ENCODE peak calls at places on chromosomes 3 and 15, in six cellular contexts. I, S, F, O, H and T are unnamed samples.
A peak's percentile ranks its signal among the peaks of the same experiment; 100 is the strongest.

GRCh38 chr15:74642724-74643367 is 27.2 kb downstream of the CLK3 start:
- DNase-seq in I (peak; percentile 43), S (no peak), F (peak; percentile 43), O (no peak), H (no peak), T (no peak)

GRCh38 chr15:66707310-66708160 is 5.5 kb downstream of the SMAD6 start:
- DNase-seq in I (peak; percentile 43), S (peak; percentile 47), F (no peak), O (no peak), H (no peak), T (peak; percentile 90)

GRCh38 chr15:65630760-65631159 is 9.0 kb downstream of the SLC24A1 start:
- DNase-seq in I (no peak), S (no peak), F (no peak), O (no peak), H (no peak), T (no peak)

GRCh38 chr3:11570251-11570650 is 73.5 kb downstream of the VGLL4 start:
- DNase-seq in I (no peak), S (no peak), F (no peak), O (no peak), H (no peak), T (no peak)

GRCh38 chr3:189652042-189652441 is 20.9 kb downstream of the TP63 start:
- DNase-seq in I (peak; percentile 30), S (peak; percentile 4), F (no peak), O (no peak), H (peak; percentile 21), T (peak; percentile 0)

GRCh38 chr15:70873232-70874054 is 18.8 kb downstream of the THAP10 start:
- DNase-seq in I (no peak), S (no peak), F (no peak), O (no peak), H (no peak), T (no peak)

GRCh38 chr3:52277972-52278509 is 408 bp downstream of the WDR82 start:
- DNase-seq in I (no peak), S (no peak), F (peak; percentile 65), O (no peak), H (no peak), T (peak; percentile 80)

GRCh38 chr3:111351334-111351733 is 190.7 kb upstream of the CD96 start:
- DNase-seq in I (peak; percentile 5), S (no peak), F (no peak), O (no peak), H (no peak), T (no peak)

GRCh38 chr15:68149059-68149458 is 56.1 kb downstream of the CALML4 start:
- DNase-seq in I (peak; percentile 66), S (no peak), F (no peak), O (no peak), H (no peak), T (no peak)

GRCh38 chr15:85330941-85331588 is 49.3 kb upstream of the AKAP13 start:
- DNase-seq in I (peak; percentile 86), S (peak; percentile 88), F (peak; percentile 38), O (peak; percentile 90), H (peak; percentile 82), T (peak; percentile 52)
- TF ChIP-seq RAD21 in I (peak; percentile 88), S (peak; percentile 92), F (peak; percentile 60), O (peak; percentile 98), H (peak; percentile 97), T (peak; percentile 79)

DNA sequence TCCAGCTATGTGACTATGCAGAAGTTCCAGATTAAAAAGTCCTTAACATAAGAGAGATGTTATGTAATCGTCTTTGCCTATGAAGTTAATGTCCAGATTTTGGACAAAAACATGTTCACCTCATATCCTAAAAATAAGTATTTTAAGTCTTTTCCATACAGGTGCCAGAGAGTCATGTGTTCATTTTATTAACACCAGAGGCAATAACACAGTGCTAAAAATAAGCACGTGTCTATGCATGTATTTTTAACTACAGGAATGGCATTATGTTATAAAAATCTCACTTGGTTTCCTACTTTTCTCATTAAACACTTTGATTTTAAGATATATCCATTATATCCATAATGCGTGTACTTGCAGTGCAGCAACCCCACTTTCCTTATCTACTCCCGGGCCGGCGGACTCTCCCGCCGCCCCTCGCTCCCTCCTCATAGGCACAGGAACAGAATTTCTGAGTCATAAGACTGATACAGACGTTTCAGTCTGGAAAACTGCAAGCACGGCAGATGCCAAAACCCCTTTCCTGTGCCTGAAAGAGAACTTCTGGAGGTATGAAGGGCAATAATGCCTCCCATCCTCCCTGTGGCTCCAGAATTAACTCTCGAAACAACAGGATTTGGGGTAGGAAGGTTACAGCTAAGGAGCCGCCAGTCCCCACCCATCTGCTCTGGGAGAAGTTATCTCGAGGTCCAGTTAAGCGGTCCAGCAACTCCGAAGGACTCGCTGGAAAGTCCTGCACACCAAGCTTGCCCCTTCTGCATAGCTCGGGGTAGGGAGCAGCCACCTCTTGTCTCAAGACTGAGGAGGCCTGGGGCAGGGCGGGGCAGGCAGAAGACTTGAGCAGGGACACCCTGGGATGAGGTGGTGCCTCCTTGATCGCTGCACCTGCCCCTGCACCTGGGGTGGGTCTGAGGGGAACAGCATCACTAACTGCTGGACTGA is 22.2 kb upstream of the PSTPIP1 start:
- DNase-seq in I (peak; percentile 42), S (no peak), F (no peak), O (no peak), H (no peak), T (no peak)
- H2AFZ ChIP-seq in I (peak overlapping the region; percentile 2), S (no peak overlapping the region), F (no peak overlapping the region), O (no peak overlapping the region), H (no peak overlapping the region), T (no peak overlapping the region)

DNA sequence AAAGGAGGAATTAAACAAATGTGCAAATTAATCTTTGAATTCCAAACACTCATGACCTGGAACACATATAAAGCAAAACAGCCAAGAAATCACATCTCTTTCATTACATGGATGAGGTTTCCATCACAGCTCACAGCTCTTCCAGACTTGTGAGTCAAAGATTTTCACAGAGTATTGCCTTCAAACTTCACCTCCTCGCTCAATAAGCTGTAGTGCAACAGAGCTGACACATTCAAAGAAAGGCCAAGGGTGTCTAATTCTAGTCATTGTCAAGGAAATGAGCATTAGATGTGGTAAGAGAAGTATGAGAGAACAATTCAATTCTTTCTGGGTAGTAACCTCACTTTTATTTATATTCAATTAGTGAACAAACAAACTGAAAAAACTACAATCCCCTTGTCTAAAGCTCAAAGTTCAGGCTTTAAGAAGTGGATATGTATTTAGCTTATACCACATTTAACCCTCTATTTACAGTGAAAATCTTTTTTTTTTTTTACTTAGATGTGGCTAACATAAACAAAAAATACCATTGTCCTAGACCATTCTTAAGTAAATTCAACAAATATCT is 11.9 kb downstream of the WDR72 start:
- DNase-seq in I (no peak), S (peak; percentile 12), F (no peak), O (no peak), H (no peak), T (no peak)
- TF ChIP-seq RAD21 in I (no peak), S (no peak), F (no peak), O (no peak), H (no peak), T (no peak)

GRCh38 chr15:100686725-100687488 is 84.5 kb downstream of the ASB7 start:
- DNase-seq in I (peak; percentile 72), S (no peak), F (no peak), O (no peak), H (no peak), T (no peak)
- H2AFZ ChIP-seq in I (peak overlapping the region; percentile 68), S (no peak overlapping the region), F (no peak overlapping the region), O (no peak overlapping the region), H (no peak overlapping the region), T (peak overlapping the region; percentile 79)

DNA sequence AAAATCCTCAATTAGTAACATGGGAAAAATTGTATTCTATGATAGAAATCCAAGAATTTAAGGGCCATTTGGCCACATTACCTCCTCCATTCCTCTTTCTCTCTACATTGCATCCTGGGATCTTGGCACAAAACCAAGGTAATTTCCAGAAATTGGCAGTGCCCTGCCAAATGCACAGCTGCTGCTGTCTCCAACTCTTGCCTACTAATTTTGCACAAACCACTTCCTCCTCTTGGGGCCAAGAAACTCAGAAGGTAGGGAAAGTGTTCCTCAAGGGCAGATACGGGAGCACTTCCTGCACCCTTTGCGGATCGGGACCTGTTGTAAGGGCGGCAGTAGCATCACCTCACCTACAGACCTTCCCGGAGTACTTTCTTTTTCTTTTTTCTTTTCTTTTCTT is 57.8 kb downstream of the MAP3K13 start:
- DNase-seq in I (no peak), S (no peak), F (no peak), O (peak; percentile 11), H (no peak), T (no peak)
- TF ChIP-seq RAD21 in I (no peak), S (no peak), F (no peak), O (no peak), H (no peak), T (no peak)

GRCh38 chr15:34815836-34816235 is 20.5 kb upstream of the ACTC1 start:
- DNase-seq in I (peak; percentile 69), S (no peak), F (no peak), O (no peak), H (no peak), T (no peak)
- H2AFZ ChIP-seq in I (no peak overlapping the region), S (no peak overlapping the region), F (no peak overlapping the region), O (no peak overlapping the region), H (no peak overlapping the region), T (no peak overlapping the region)

DNA sequence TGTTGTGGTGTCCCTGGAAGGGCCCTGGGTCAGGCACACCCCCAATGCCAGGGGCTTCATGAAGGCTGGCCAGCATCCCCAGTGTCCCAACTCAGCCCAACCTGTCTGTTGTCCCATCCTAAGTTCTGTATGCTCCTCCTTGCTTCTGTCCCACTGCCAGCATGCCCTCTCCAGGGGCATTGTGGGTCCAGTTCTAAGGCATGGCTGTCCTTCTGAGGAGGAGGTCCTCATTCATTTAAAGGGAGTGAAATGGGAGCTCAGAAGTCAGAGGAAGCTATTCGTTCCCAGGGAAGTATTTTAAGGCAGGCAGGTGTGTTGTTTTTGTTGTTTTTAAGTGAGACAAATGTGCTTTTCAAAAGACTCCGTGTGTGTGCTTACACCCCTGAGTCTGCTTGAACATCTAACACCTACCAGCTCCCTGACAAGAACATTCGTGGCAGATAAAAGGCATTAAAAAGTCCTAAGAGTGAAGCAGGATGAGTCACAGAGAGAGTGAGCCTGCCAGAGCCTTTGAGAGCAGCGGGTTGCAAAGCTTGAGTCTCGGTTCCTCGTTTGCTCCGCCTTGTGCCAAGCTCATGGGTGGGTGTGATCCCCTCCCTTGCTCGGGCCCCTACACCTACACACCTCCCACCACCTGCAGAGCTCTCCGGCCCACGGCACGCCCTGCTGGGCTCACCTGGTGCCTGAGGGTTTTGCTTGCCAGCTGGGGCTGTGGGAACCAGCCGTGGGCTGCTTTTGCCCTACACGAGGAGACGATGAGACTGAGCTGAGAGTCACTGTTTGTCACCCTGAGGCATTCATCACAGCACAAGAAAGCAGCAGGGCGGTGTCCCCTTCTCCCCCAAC is 183.4 kb upstream of the TOPAZ1 start:
- DNase-seq in I (peak; percentile 28), S (no peak), F (no peak), O (peak; percentile 87), H (no peak), T (no peak)
- TF ChIP-seq RAD21 in I (no peak), S (no peak), F (no peak), O (no peak), H (no peak), T (no peak)